ENCODE peak calls at places on chromosomes 13 and 19, in seven cellular contexts. C is stimulated activated naive CD4-positive, alpha-beta T cell treated with Interleukin-2 at 50 U/mL for 16 hours; N is breast epithelium; Q is Ammon's horn; G is stimulated activated CD8-positive, alpha-beta memory T cell treated with anti-CD3 and anti-CD28 coated beads, Interleukin-15, amount 100 ng/mL, for 48 hours; T is dermis microvascular lymphatic vessel endothelial cell; D is cerebellum. U is an unnamed sample.

GRCh38 chr13:96652506-96652905 is 341.8 kb downstream of the OXGR1 start:
- DNase-seq in N (no peak), C (no peak), G (no peak), T (no peak), Q (no peak), D (no peak), U (no peak)

GRCh38 chr19:44032001-44032610 is 6.9 kb downstream of the ZNF222 start:
- DNase-seq in Q (no peak), T (no peak), N (no peak), G (no peak), D (no peak), C (no peak), U (no peak)

GRCh38 chr19:56959211-56959610 is 118.7 kb upstream of the PEG3 start:
- DNase-seq in N (no peak), D (no peak), C (no peak), Q (no peak), T (no peak), G (no peak), U (no peak)

GRCh38 chr13:112263152-112263551 is 113.0 kb upstream of the SPACA7 start:
- DNase-seq in N (no peak), C (no peak), T (no peak), D (no peak), Q (no peak), G (no peak), U (no peak)

GRCh38 chr19:38369584-38369983 is 4.8 kb upstream of the PSMD8 start:
- DNase-seq in N (no peak), T (no peak), Q (no peak), C (no peak), G (no peak), D (peak), U (no peak)

GRCh38 chr13:98321356-98321755 is 144.3 kb upstream of the RNF113B start:
- DNase-seq in T (no peak), Q (no peak), G (no peak), N (no peak), D (no peak), C (no peak), U (no peak)

GRCh38 chr13:41785402-41786142 is 175.3 kb downstream of the VWA8 start:
- DNase-seq in G (no peak), Q (no peak), D (no peak), T (no peak), N (no peak), C (no peak), U (no peak)

GRCh38 chr19:5864725-5865486 is 5.4 kb downstream of the FUT5 start:
- DNase-seq in D (no peak), Q (no peak), G (no peak), C (no peak), N (no peak), T (no peak), U (no peak)

GRCh38 chr19:4583961-4584669 is 24.6 kb upstream of the SEMA6B start:
- DNase-seq in Q (no peak), C (no peak), T (no peak), G (no peak), D (peak), N (no peak), U (no peak)

GRCh38 chr13:23516190-23516589 is 54.0 kb upstream of the TNFRSF19 start:
- DNase-seq in Q (no peak), C (no peak), T (no peak), N (no peak), G (no peak), D (no peak), U (no peak)

GRCh38 chr19:15323496-15324235 is 8.7 kb downstream of the BRD4 start:
- DNase-seq in Q (no peak), T (no peak), G (no peak), D (no peak), C (no peak), N (peak), U (no peak)

GRCh38 chr13:28324181-28324789 is 170.6 kb downstream of the FLT1 start:
- DNase-seq in G (peak), D (peak), T (peak), N (no peak), C (peak), Q (peak), U (peak)

GRCh38 chr13:113879017-113879416 is 15.1 kb upstream of the GAS6 start:
- DNase-seq in G (no peak), N (no peak), C (no peak), D (no peak), T (no peak), Q (peak), U (no peak)

GRCh38 chr19:49368711-49369358 is 5.2 kb downstream of the DKKL1 start:
- DNase-seq in G (no peak), Q (no peak), N (no peak), D (no peak), C (no peak), T (no peak), U (no peak)

GRCh38 chr13:23960566-23961156 is 63.4 kb upstream of the C1QTNF9B start:
- DNase-seq in D (no peak), N (no peak), T (peak), Q (no peak), G (no peak), C (no peak), U (peak)

GRCh38 chr19:6667114-6667627 is 2.8 kb downstream of the TNFSF14 start:
- DNase-seq in Q (no peak), T (no peak), D (no peak), N (no peak), C (peak), G (peak), U (no peak)

GRCh38 chr13:113499936-113500335 is 9.4 kb upstream of the DCUN1D2 start:
- DNase-seq in C (no peak), G (no peak), T (no peak), D (no peak), Q (no peak), N (no peak), U (no peak)

GRCh38 chr13:37526710-37527446 is 71.7 kb downstream of the POSTN start:
- DNase-seq in G (no peak), Q (no peak), D (no peak), N (no peak), T (no peak), C (no peak), U (no peak)

GRCh38 chr13:113938716-113939115 is 35.2 kb downstream of the C13orf46 start:
- DNase-seq in N (no peak), Q (no peak), C (no peak), T (no peak), D (no peak), G (no peak), U (peak)

GRCh38 chr13:64073203-64073602 is 2657.6 kb upstream of the PCDH20 start:
- DNase-seq in T (no peak), G (no peak), Q (no peak), N (no peak), D (no peak), C (no peak), U (no peak)

GRCh38 chr13:39321578-39321977 is 281.4 kb downstream of the LHFPL6 start:
- DNase-seq in D (no peak), Q (no peak), C (no peak), T (no peak), G (no peak), N (no peak), U (no peak)